ENCODE peak calls at places on chromosomes 11 and 22, in nine cellular contexts. C is prostate gland, F is sigmoid colon, Q is stomach, R is GM12892, J is suprapubic skin, S is endothelial cell of umbilical vein, O is HCT116, B is H1. M is an unnamed sample.

GRCh38 chr11:111373590-111373989 is 5.5 kb downstream of the POU2AF1 start:
- DNase-seq in J (no peak), C (no peak), R (no peak), S (no peak), B (peak), O (no peak), F (no peak), Q (no peak), M (no peak)

GRCh38 chr11:114195981-114196731 is 100.0 kb upstream of the NNMT start:
- DNase-seq in S (no peak), C (peak), Q (peak), B (no peak), J (no peak), R (no peak), F (no peak), O (no peak), M (no peak)

GRCh38 chr22:28112548-28113043 is 193.5 kb upstream of the PITPNB start:
- DNase-seq in F (peak), B (no peak), C (no peak), Q (no peak), O (peak), J (no peak), S (peak), R (no peak), M (no peak)

GRCh38 chr11:96338910-96339703 is 3.9 kb downstream of the MAML2 start:
- DNase-seq in O (no peak), J (no peak), B (no peak), F (peak), S (peak), R (no peak), C (no peak), Q (no peak), M (no peak)

GRCh38 chr11:1271002-1271401 is 38.4 kb downstream of the TOLLIP start:
- DNase-seq in Q (no peak), O (no peak), F (no peak), S (no peak), R (no peak), J (no peak), C (no peak), B (no peak), M (no peak)

GRCh38 chr11:33089776-33090175 is 50.4 kb downstream of the TCP11L1 start:
- DNase-seq in Q (no peak), B (no peak), C (no peak), F (no peak), O (no peak), J (no peak), S (no peak), R (no peak), M (no peak)

GRCh38 chr11:12160680-12161079 is 50.3 kb downstream of the MICAL2 start:
- DNase-seq in F (no peak), R (no peak), C (no peak), B (no peak), S (no peak), J (no peak), Q (no peak), O (no peak), M (no peak)

GRCh38 chr11:34204396-34205279 is 99.2 kb downstream of the NAT10 start:
- DNase-seq in B (no peak), F (no peak), S (no peak), J (no peak), R (no peak), O (peak), C (no peak), Q (peak), M (no peak)

GRCh38 chr11:68206211-68206610 is 6.9 kb downstream of the KMT5B start:
- DNase-seq in F (no peak), J (no peak), R (no peak), Q (no peak), S (peak), C (peak), O (peak), B (peak), M (no peak)

GRCh38 chr11:76561245-76561644 is 109.3 kb downstream of the LRRC32 start:
- DNase-seq in C (no peak), O (no peak), B (no peak), Q (no peak), R (no peak), J (no peak), S (no peak), F (no peak), M (no peak)

GRCh38 chr11:120027546-120028180 is 110.2 kb downstream of the TRIM29 start:
- DNase-seq in S (no peak), O (no peak), B (peak), J (no peak), R (no peak), F (no peak), C (no peak), Q (no peak), M (no peak)

GRCh38 chr11:95996621-95997020 is 72.7 kb upstream of the MTMR2 start:
- DNase-seq in S (no peak), Q (no peak), F (no peak), R (no peak), J (no peak), O (no peak), C (no peak), B (no peak), M (no peak)

GRCh38 chr11:96340555-96340885 is 2.5 kb downstream of the MAML2 start:
- DNase-seq in C (no peak), F (no peak), J (no peak), R (no peak), B (no peak), O (no peak), S (no peak), Q (no peak), M (no peak)

GRCh38 chr11:114813216-114813615 is 134.9 kb downstream of the NXPE2 start:
- DNase-seq in S (no peak), F (no peak), Q (no peak), B (no peak), R (no peak), J (no peak), O (no peak), C (peak), M (no peak)

GRCh38 chr11:8298801-8299786 is 35.4 kb upstream of the LMO1 start:
- DNase-seq in Q (peak), F (peak), R (no peak), O (no peak), C (no peak), S (no peak), B (no peak), J (peak), M (no peak)

GRCh38 chr11:39990413-39990812 is 1469.0 kb downstream of the LRRC4C start:
- DNase-seq in C (no peak), R (no peak), F (no peak), J (no peak), O (no peak), Q (no peak), S (no peak), B (no peak), M (no peak)

GRCh38 chr11:116791002-116791812 is 472 bp downstream of the APOA5 start:
- DNase-seq in C (peak), O (peak), B (peak), S (peak), Q (peak), F (peak), J (peak), R (peak), M (peak)

GRCh38 chr11:47466701-47467250 is 17.8 kb upstream of the RAPSN start:
- DNase-seq in J (no peak), Q (peak), F (peak), R (no peak), O (no peak), C (no peak), B (no peak), S (peak), M (no peak)

GRCh38 chr11:125799808-125800207 is 11.9 kb downstream of the PATE3 start:
- DNase-seq in B (no peak), S (no peak), J (no peak), R (no peak), C (no peak), Q (no peak), O (no peak), F (no peak), M (no peak)

GRCh38 chr11:58580311-58580710 is 1.4 kb downstream of the ZFP91 start:
- DNase-seq in O (no peak), B (no peak), J (no peak), F (no peak), C (no peak), Q (no peak), S (no peak), R (no peak), M (no peak)

GRCh38 chr11:128189823-128190222 is 397.5 kb downstream of the ETS1 start:
- DNase-seq in Q (no peak), F (no peak), C (no peak), J (no peak), B (no peak), S (no peak), O (no peak), R (no peak), M (no peak)

GRCh38 chr11:10856689-10857603 is 907 bp downstream of the ZBED5 start:
- DNase-seq in F (peak), S (peak), B (no peak), C (peak), Q (peak), J (peak), O (no peak), R (no peak), M (no peak)

GRCh38 chr11:66294626-66295620 is 3.2 kb downstream of the TMEM151A start:
- DNase-seq in C (no peak), S (no peak), J (no peak), B (no peak), F (no peak), O (no peak), R (no peak), Q (no peak), M (no peak)

GRCh38 chr22:46335201-46336118 is at the start of gene TRMU:
- DNase-seq in R (peak), S (peak), B (peak), Q (peak), O (peak), F (peak), J (peak), C (peak), M (peak)

GRCh38 chr11:125562430-125562829 is 6.8 kb upstream of the EI24 start:
- DNase-seq in C (no peak), O (no peak), F (no peak), S (no peak), Q (no peak), R (no peak), B (no peak), J (no peak), M (no peak)

GRCh38 chr11:93541884-93542752 is 1.1 kb downstream of the SMCO4 start:
- DNase-seq in B (no peak), R (peak), Q (peak), C (peak), F (peak), O (no peak), J (no peak), S (peak), M (peak)

GRCh38 chr11:108524422-108524821 is 26.2 kb upstream of the POGLUT3 start:
- DNase-seq in F (no peak), O (no peak), B (no peak), R (no peak), Q (no peak), S (no peak), C (peak), J (no peak), M (no peak)

GRCh38 chr11:116357769-116358544 is 414.8 kb downstream of the BUD13 start:
- DNase-seq in C (no peak), J (no peak), R (no peak), O (peak), S (peak), F (no peak), Q (no peak), B (peak), M (no peak)

GRCh38 chr11:102341844-102342318 is 5.1 kb upstream of the BIRC2 start:
- DNase-seq in J (peak), C (peak), Q (peak), O (peak), S (peak), F (peak), B (peak), R (no peak), M (no peak)

GRCh38 chr11:61283613-61284012 is 11.5 kb downstream of the VWCE start:
- DNase-seq in R (no peak), S (no peak), C (no peak), J (no peak), B (no peak), Q (no peak), O (no peak), F (no peak), M (no peak)

GRCh38 chr11:32043737-32044515 is 46.9 kb upstream of the RCN1 start:
- DNase-seq in C (no peak), R (no peak), B (no peak), S (no peak), J (no peak), O (no peak), F (no peak), Q (no peak), M (no peak)

GRCh38 chr11:95289378-95289777 is 58.4 kb upstream of the SESN3 start:
- DNase-seq in J (no peak), Q (no peak), R (no peak), F (no peak), B (no peak), O (peak), S (no peak), C (no peak), M (no peak)

GRCh38 chr11:132779487-132779886 is 752.8 kb downstream of the OPCML start:
- DNase-seq in C (no peak), J (no peak), F (no peak), B (no peak), O (no peak), S (no peak), R (no peak), Q (no peak), M (no peak)

GRCh38 chr11:128559496-128560103 is 27.8 kb downstream of the ETS1 start:
- DNase-seq in C (no peak), O (no peak), B (no peak), S (no peak), F (no peak), Q (no peak), J (no peak), R (no peak), M (no peak)

GRCh38 chr22:43475549-43476076 is 63.8 kb downstream of the MPPED1 start:
- DNase-seq in R (no peak), F (no peak), C (no peak), Q (no peak), J (no peak), O (no peak), S (no peak), B (no peak), M (no peak)

GRCh38 chr11:86063536-86063935 is 5.3 kb downstream of the PICALM start:
- DNase-seq in B (no peak), F (no peak), C (no peak), J (no peak), O (no peak), R (no peak), Q (no peak), S (peak), M (no peak)

GRCh38 chr11:43870981-43871550 is 9.6 kb upstream of the ALKBH3 start:
- DNase-seq in O (no peak), B (no peak), C (no peak), J (no peak), Q (no peak), S (no peak), R (no peak), F (no peak), M (no peak)

GRCh38 chr11:70877151-70877550 is 375.2 kb downstream of the SHANK2 start:
- DNase-seq in O (no peak), C (no peak), B (no peak), J (no peak), S (no peak), R (no peak), F (no peak), Q (no peak), M (no peak)
- TF ChIP-seq POLR2AphosphoS5 in O (no peak), C (no peak), B (no peak), J (no peak), S (no peak), R (no peak), F (no peak), Q (no peak), M (no peak)

DNA sequence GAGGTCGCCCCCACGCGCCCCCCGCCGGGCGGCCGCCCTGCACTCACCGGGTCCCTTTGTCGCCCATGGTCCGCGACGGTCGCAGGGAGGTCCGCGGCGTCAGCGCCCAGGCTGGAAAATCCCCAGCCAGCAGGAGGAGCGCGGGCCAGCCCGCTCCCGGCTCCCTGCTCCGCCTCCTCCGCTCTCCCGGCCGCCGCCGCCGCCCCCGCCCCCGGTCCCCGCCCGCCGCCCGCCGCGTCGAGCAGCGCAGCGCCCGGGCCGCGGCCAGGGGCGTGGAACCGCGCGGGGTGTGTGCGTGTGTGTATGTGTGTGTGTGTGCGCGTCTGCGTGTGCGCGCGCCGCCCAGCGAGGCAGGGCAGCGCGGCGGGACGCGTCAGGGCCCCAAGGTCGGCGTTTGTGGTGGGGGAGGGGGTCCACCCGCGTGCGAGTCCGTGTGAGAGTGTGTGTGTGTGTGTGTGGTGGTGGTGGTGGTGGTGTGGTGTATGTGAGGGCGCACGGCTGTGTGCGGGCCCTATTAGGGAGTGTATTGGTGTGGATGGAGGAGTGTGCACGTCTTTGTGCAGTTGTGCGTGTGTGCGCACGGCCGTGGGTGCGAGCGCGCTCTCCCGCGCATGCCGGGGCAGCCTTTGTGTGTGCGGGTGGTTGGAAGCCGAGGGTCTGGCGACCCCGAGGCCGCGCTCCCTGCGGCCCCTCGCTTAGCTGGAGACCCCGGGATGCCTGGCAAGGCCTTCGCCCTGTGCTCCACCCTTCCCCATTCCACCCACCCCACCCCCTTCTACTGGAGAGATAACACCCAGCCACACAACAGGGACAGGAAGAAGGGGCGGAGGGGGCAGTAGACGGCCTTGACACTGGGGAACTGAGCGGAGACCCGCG is at the start of gene ARRB1:
- DNase-seq in C (no peak), R (no peak), B (peak), O (no peak), S (no peak), Q (peak), J (no peak), F (peak), M (no peak)
- TF ChIP-seq POLR2A in C (no peak), R (no peak), B (no peak), O (peak), S (peak), Q (no peak), J (no peak), F (no peak), M (no peak)

DNA sequence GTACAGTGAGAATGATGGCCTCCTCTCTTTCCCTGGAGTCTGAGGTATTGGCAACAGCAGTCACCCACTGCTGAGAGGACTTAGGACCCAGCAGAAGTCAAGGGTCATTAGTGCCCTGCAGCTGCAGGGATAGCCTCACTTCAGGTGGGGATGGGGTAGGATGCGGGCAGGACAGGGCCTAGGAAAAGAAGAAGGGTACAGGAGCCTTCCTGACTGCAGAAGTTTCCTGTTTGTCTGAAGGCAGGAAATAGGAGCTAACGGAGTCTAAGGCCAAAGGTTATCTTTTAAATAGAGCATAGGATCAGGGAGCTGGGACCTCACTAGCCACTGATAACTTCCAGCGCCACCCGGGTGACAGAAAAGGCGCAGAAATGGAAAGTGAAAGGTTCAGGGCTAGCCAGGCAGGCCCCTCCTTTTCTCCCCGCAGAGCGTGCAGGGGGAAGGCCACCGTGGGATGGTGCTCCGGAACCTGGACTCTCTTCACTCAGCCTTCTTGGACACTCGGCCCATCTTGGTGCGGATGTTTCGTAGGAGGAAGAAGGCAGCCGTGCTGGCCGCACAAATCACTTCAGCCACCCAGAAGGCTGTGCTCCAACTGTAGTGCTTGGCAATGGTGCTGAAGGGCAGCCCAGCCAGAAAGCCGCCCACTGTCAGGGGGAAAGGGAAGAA is 6.0 kb downstream of the TRAPPC4 start:
- DNase-seq in J (no peak), R (no peak), Q (no peak), B (no peak), O (no peak), C (no peak), F (peak), S (no peak), M (no peak)
- TF ChIP-seq POLR2AphosphoS5 in J (no peak), R (no peak), Q (no peak), B (no peak), O (no peak), C (no peak), F (no peak), S (no peak), M (no peak)

GRCh38 chr11:17276236-17277023 is at the start of gene NUCB2:
- DNase-seq in O (peak), F (peak), S (peak), Q (peak), R (peak), J (peak), C (peak), B (peak), M (peak)
- TF ChIP-seq POLR2A in O (peak), F (peak), S (peak), Q (no peak), R (peak), J (peak), C (peak), B (no peak), M (peak)